ENCODE peak calls at places on chromosome 1, in seven cellular contexts. J, Y, H, S, T, V and A are unnamed samples.

GRCh38 chr1:173082913-173083312 is 32.2 kb upstream of the TNFSF18 start:
- DNase-seq in J (no peak), Y (no peak), H (no peak), S (no peak), T (no peak), V (no peak), A (no peak)

GRCh38 chr1:20555025-20555757 is 2.8 kb downstream of the FAM43B start:
- DNase-seq in J (no peak), Y (no peak), H (no peak), S (no peak), T (no peak), V (peak; percentile 21), A (no peak)

GRCh38 chr1:213295860-213296259 is 244.8 kb downstream of the RPS6KC1 start:
- DNase-seq in J (no peak), Y (no peak), H (no peak), S (no peak), T (no peak), V (no peak), A (no peak)

GRCh38 chr1:180264595-180264994 is 34.5 kb downstream of the LHX4 start:
- DNase-seq in J (no peak), Y (no peak), H (no peak), S (no peak), T (no peak), V (peak; percentile 43), A (no peak)

GRCh38 chr1:226349081-226349480 is 40.1 kb upstream of the LIN9 start:
- DNase-seq in J (no peak), Y (no peak), H (no peak), S (no peak), T (no peak), V (peak; percentile 43), A (peak; percentile 43)

GRCh38 chr1:48619529-48619928 is 147.5 kb upstream of the SPATA6 start:
- DNase-seq in J (no peak), Y (no peak), H (peak; percentile 82), S (no peak), T (no peak), V (no peak), A (peak; percentile 74)

GRCh38 chr1:20735581-20736111 is 3.1 kb upstream of the SH2D5 start:
- DNase-seq in J (no peak), Y (no peak), H (no peak), S (no peak), T (no peak), V (no peak), A (no peak)

GRCh38 chr1:174242856-174243255 is 83.5 kb downstream of the RABGAP1L start:
- DNase-seq in J (no peak), Y (no peak), H (no peak), S (no peak), T (no peak), V (no peak), A (no peak)

GRCh38 chr1:49319426-49319963 is 542.8 kb upstream of the BEND5 start:
- DNase-seq in J (no peak), Y (no peak), H (no peak), S (no peak), T (no peak), V (no peak), A (no peak)

GRCh38 chr1:938088-938683 is 14.5 kb downstream of the SAMD11 start:
- DNase-seq in J (no peak), Y (no peak), H (peak; percentile 47), S (no peak), T (no peak), V (no peak), A (no peak)

GRCh38 chr1:241775021-241775420 is 73.0 kb upstream of the EXO1 start:
- DNase-seq in J (no peak), Y (no peak), H (no peak), S (no peak), T (no peak), V (no peak), A (no peak)

GRCh38 chr1:51518033-51518729 is 885 bp downstream of the EPS15 start:
- DNase-seq in J (no peak), Y (peak; percentile 9), H (no peak), S (no peak), T (peak; percentile 20), V (peak; percentile 85), A (peak; percentile 78)

GRCh38 chr1:232620356-232620841 is 9.5 kb downstream of the SIPA1L2 start:
- DNase-seq in J (no peak), Y (no peak), H (no peak), S (no peak), T (peak; percentile 84), V (no peak), A (no peak)

GRCh38 chr1:26067432-26067911 is at the start of gene TRIM63:
- DNase-seq in J (no peak), Y (no peak), H (no peak), S (no peak), T (no peak), V (no peak), A (no peak)

GRCh38 chr1:115184260-115184950 is 95.1 kb upstream of the TSPAN2 start:
- DNase-seq in J (no peak), Y (no peak), H (no peak), S (no peak), T (no peak), V (no peak), A (no peak)

GRCh38 chr1:51058863-51059262 is 43.2 kb upstream of the C1orf185 start:
- DNase-seq in J (no peak), Y (no peak), H (no peak), S (no peak), T (no peak), V (no peak), A (no peak)

GRCh38 chr1:30335997-30336390 is 387.4 kb downstream of the MATN1 start:
- DNase-seq in J (no peak), Y (no peak), H (no peak), S (no peak), T (no peak), V (peak; percentile 31), A (no peak)

GRCh38 chr1:93908394-93909145 is 660 bp downstream of the GCLM start:
- DNase-seq in J (peak; percentile 46), Y (peak; percentile 29), H (no peak), S (no peak), T (no peak), V (peak; percentile 95), A (peak; percentile 87)

GRCh38 chr1:85830837-85831236 is 122.6 kb upstream of the ZNHIT6 start:
- DNase-seq in J (no peak), Y (no peak), H (no peak), S (no peak), T (no peak), V (no peak), A (no peak)

GRCh38 chr1:10625076-10625475 is 150.3 kb downstream of the PEX14 start:
- DNase-seq in J (no peak), Y (no peak), H (no peak), S (no peak), T (no peak), V (peak; percentile 38), A (no peak)

GRCh38 chr1:110645962-110646735 is 28.6 kb downstream of the KCNA3 start:
- DNase-seq in J (no peak), Y (no peak), H (no peak), S (no peak), T (no peak), V (no peak), A (no peak)

GRCh38 chr1:2413495-2414296 is 1.3 kb upstream of the PEX10 start:
- DNase-seq in J (no peak), Y (no peak), H (no peak), S (no peak), T (no peak), V (peak; percentile 86), A (no peak)

GRCh38 chr1:151238467-151238739 is 16.1 kb upstream of the PSMD4 start:
- DNase-seq in J (no peak), Y (no peak), H (no peak), S (peak; percentile 29), T (no peak), V (no peak), A (no peak)

GRCh38 chr1:207752456-207753132 is 740 bp downstream of the CD46 start:
- DNase-seq in J (no peak), Y (no peak), H (no peak), S (no peak), T (no peak), V (peak; percentile 84), A (no peak)

GRCh38 chr1:192378276-192378675 is 61.5 kb downstream of the RGS21 start:
- DNase-seq in J (no peak), Y (no peak), H (no peak), S (no peak), T (no peak), V (no peak), A (no peak)